ENCODE peak calls at places on chromosomes 4 and X, in six cellular contexts. G is hepatocyte, B is MM.1S, F is GM23248, K is HCT116, Q is PC-9. A is an unnamed sample. For H3K9me2, the result is how much of the 10 kb centered on the place peaks cover.

GRCh38 chr4:99832854-99833253 is 16.2 kb downstream of the DAPP1 start:
- DNase-seq in G (no peak), F (no peak), B (no peak), Q (no peak), K (no peak), A (no peak)

GRCh38 chrX:78111140-78111931 is 7.3 kb downstream of the PGK1 start:
- DNase-seq in K (no peak), F (no peak), Q (no peak), G (no peak), B (no peak), A (no peak)

GRCh38 chrX:19689170-19689814 is 174.0 kb upstream of the MAP3K15 start:
- DNase-seq in Q (no peak), B (no peak), G (no peak), K (no peak), F (no peak), A (no peak)

GRCh38 chr4:115470763-115471162 is 357.3 kb upstream of the NDST4 start:
- DNase-seq in Q (no peak), G (no peak), F (no peak), K (no peak), B (no peak), A (no peak)

GRCh38 chr4:2839060-2839459 is 4.6 kb upstream of the ADD1 start:
- DNase-seq in K (no peak), Q (no peak), G (no peak), F (no peak), B (no peak), A (no peak)

GRCh38 chr4:120694973-120695372 is 227.6 kb downstream of the PRDM5 start:
- DNase-seq in K (peak), G (peak), F (peak), Q (no peak), B (no peak), A (no peak)

GRCh38 chr4:158535130-158535614 is 13.5 kb downstream of the RXFP1 start:
- DNase-seq in K (peak), B (peak), Q (peak), F (peak), G (peak), A (no peak)

GRCh38 chrX:151505796-151506195 is 57.7 kb upstream of the PASD1 start:
- DNase-seq in Q (no peak), K (peak), G (peak), F (peak), B (no peak), A (peak)

GRCh38 chr4:122803788-122804208 is 22.8 kb upstream of the FGF2 start:
- DNase-seq in G (no peak), K (no peak), B (no peak), F (no peak), Q (no peak), A (no peak)

GRCh38 chr4:185716008-185716976 is 95.7 kb downstream of the SORBS2 start:
- DNase-seq in Q (no peak), K (no peak), G (no peak), F (no peak), B (no peak), A (no peak)

GRCh38 chrX:110037181-110037580 is 34.3 kb downstream of the TMEM164 start:
- DNase-seq in Q (no peak), K (no peak), B (no peak), G (no peak), F (no peak), A (no peak)

GRCh38 chrX:153519569-153520285 is 2.3 kb downstream of the ATP2B3 start:
- DNase-seq in F (peak), G (no peak), B (no peak), K (no peak), Q (no peak), A (no peak)
- H3K4me3 ChIP-seq in F (no peak), G (no peak), B (no peak), K (no peak), Q (no peak), A (no peak)

GRCh38 chr4:124181045-124181444 is 531.5 kb downstream of the ANKRD50 start:
- DNase-seq in B (no peak), G (no peak), F (peak), Q (no peak), K (no peak), A (no peak)

GRCh38 chr4:124179521-124180186 is 532.9 kb downstream of the ANKRD50 start:
- DNase-seq in Q (no peak), K (no peak), B (no peak), G (no peak), F (no peak), A (no peak)

GRCh38 chr4:124173892-124174291 is 538.6 kb downstream of the ANKRD50 start:
- DNase-seq in G (no peak), B (no peak), F (peak), K (no peak), Q (no peak), A (no peak)

GRCh38 chr4:124178449-124179021 is 534.0 kb downstream of the ANKRD50 start:
- DNase-seq in Q (peak), B (no peak), K (no peak), F (peak), G (no peak), A (no peak)

GRCh38 chr4:124177647-124178425 is 534.7 kb downstream of the ANKRD50 start:
- DNase-seq in B (no peak), K (no peak), G (no peak), F (peak), Q (peak), A (no peak)
- H3K9me2 ChIP-seq in B (under half), K (under half), G (under half), F (under half), Q (under half), A (under half)

GRCh38 chrX:2401201-2401589 is 99.6 kb downstream of the DHRSX start:
- DNase-seq in Q (no peak), K (no peak), G (no peak), F (peak), B (no peak), A (no peak)

GRCh38 chrX:2404816-2405215 is 96.0 kb downstream of the DHRSX start:
- DNase-seq in G (no peak), K (no peak), Q (no peak), B (no peak), F (no peak), A (no peak)

GRCh38 chrX:2402361-2402690 is 98.5 kb downstream of the DHRSX start:
- DNase-seq in G (no peak), F (no peak), B (no peak), K (no peak), Q (no peak), A (no peak)

GRCh38 chrX:2398341-2398656 is 102.5 kb downstream of the DHRSX start:
- DNase-seq in K (no peak), Q (no peak), F (no peak), B (no peak), G (no peak), A (no peak)

DNA sequence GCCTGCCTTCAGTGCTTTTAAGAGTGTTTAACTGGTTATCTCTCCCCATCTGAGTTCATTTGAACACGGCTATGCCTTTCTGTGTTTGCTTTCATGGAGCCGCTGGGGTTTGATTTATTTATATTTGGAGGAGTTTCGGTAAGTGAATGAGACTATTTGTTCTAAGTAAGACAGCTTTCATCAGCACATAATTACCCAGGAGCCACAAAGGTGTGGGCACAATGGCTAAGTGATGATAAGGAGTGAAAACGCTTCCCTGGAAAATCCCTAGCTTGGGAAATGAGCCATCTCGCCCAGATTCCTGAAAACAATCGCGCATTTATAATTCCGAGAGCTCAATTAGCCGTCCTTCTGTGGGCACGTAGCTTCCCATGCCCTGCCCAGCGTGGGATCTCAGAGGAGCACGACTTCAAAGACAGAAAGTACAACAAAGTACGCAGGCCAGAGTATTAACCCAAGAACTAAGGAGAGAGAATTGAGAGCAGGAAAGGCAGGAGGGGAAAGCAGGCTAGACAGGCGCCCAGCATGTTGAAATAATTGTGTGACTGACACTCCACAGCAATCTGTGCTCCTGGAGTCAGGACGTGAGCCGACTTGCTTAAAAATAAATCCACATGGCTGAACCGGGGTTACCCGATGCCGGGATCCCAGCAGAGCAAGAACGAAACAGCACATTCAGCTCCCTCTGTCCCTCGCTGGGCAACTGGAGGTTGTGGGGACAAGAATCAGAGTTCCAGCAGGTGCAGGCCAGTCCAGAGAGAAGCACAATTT is 99.0 kb downstream of the DHRSX start:
- DNase-seq in G (peak), K (peak), Q (no peak), B (no peak), F (peak), A (no peak)
- H3K4me3 ChIP-seq in G (no peak), K (peak), Q (no peak), B (no peak), F (peak), A (no peak)

GRCh38 chr4:73378887-73379286 is 25.2 kb upstream of the ALB start:
- DNase-seq in G (no peak), K (no peak), F (no peak), Q (no peak), B (no peak), A (no peak)
- H3K9me2 ChIP-seq in G (under half), K (under half), F (under half), Q (under half), B (under half), A (under half)

GRCh38 chrX:107675823-107676555 is 47.7 kb downstream of the PRPS1 start:
- DNase-seq in F (peak), K (no peak), Q (peak), B (peak), G (peak), A (no peak)
- H3K4me3 ChIP-seq in F (peak), K (peak), Q (peak), B (peak), G (peak), A (no peak)

GRCh38 chr4:152831416-152831815 is 51.7 kb downstream of the ARFIP1 start:
- DNase-seq in G (no peak), B (no peak), K (no peak), F (peak), Q (no peak), A (no peak)
- H3K9me2 ChIP-seq in G (under half), B (under half), K (under half), F (under half), Q (under half), A (under half)

GRCh38 chrX:17741123-17741511 is 3.8 kb downstream of the SCML1 start:
- DNase-seq in K (no peak), F (no peak), B (no peak), G (no peak), Q (no peak), A (no peak)
- H3K4me3 ChIP-seq in K (no peak), F (no peak), B (no peak), G (no peak), Q (no peak), A (no peak)

GRCh38 chr4:7001271-7001670 is 41.9 kb upstream of the TADA2B start:
- DNase-seq in F (no peak), Q (no peak), B (no peak), G (no peak), K (no peak), A (no peak)
- H3K9me2 ChIP-seq in F (under half), Q (under half), B (under half), G (under half), K (under half), A (under half)

DNA sequence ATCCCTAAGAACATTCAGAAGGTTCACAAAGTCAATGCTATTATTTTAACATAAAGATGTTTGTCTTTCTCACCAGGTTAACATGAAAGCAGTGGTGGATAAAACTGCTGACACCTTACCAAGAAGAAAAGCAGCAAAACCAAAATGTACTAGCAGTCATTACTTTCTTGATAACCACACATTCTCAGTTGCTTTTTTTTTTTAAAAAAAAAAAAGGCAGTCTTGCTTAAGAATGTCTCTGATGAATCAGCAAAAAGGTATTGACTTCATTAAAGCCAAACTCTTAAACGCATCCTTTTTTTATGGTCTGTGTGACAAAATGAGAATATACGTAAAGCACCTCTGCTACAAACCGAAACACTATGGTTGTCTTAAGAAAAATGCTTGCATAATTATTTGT is 31.9 kb downstream of the CDKL2 start:
- DNase-seq in K (no peak), F (peak), Q (peak), B (peak), G (no peak), A (peak)
- H3K4me3 ChIP-seq in K (no peak), F (no peak), Q (no peak), B (no peak), G (no peak), A (no peak)

GRCh38 chr4:168632246-168632832 is 135.5 kb downstream of the PALLD start:
- DNase-seq in K (no peak), F (peak), G (no peak), B (no peak), Q (no peak), A (peak)
- H3K9me2 ChIP-seq in K (under half), F (under half), G (under half), B (under half), Q (under half), A (under half)

A was measured in GM23338.